ENCODE peak calls at places on chromosomes 6 and 20, in seven cellular contexts. One of them, this sample, is unnamed.

GRCh38 chr6:52517502-52518278 is 59.2 kb downstream of the TRAM2 start:
- DNase-seq in T-cell: no peak
- DNase-seq in activated naive CD4-positive, alpha-beta T cell: no peak
- DNase-seq in GM12892: peak; percentile 56
- DNase-seq in cerebellum: no peak
- DNase-seq in progenitor cell of endocrine pancreas: no peak
- DNase-seq in neuronal stem cell: peak; percentile 36
- DNase-seq in this sample: peak; percentile 98

GRCh38 chr6:125170376-125170775 is 16.8 kb downstream of the TPD52L1 start:
- DNase-seq in neuronal stem cell: no peak
- DNase-seq in activated naive CD4-positive, alpha-beta T cell: no peak
- DNase-seq in cerebellum: no peak
- DNase-seq in progenitor cell of endocrine pancreas: no peak
- DNase-seq in T-cell: no peak
- DNase-seq in GM12892: no peak
- DNase-seq in this sample: peak; percentile 35

GRCh38 chr20:54255157-54255556 is 47.3 kb downstream of the PFDN4 start:
- DNase-seq in neuronal stem cell: no peak
- DNase-seq in cerebellum: no peak
- DNase-seq in progenitor cell of endocrine pancreas: no peak
- DNase-seq in T-cell: no peak
- DNase-seq in activated naive CD4-positive, alpha-beta T cell: no peak
- DNase-seq in GM12892: no peak
- DNase-seq in this sample: peak; percentile 51

GRCh38 chr6:137970368-137970767 is 103.3 kb downstream of the TNFAIP3 start:
- DNase-seq in cerebellum: no peak
- DNase-seq in GM12892: no peak
- DNase-seq in progenitor cell of endocrine pancreas: no peak
- DNase-seq in T-cell: no peak
- DNase-seq in activated naive CD4-positive, alpha-beta T cell: no peak
- DNase-seq in neuronal stem cell: no peak
- DNase-seq in this sample: no peak

GRCh38 chr6:105932440-105932839 is 153.7 kb upstream of the PRDM1 start:
- DNase-seq in neuronal stem cell: no peak
- DNase-seq in progenitor cell of endocrine pancreas: no peak
- DNase-seq in cerebellum: no peak
- DNase-seq in activated naive CD4-positive, alpha-beta T cell: no peak
- DNase-seq in T-cell: no peak
- DNase-seq in GM12892: no peak
- DNase-seq in this sample: no peak

GRCh38 chr20:36102809-36103596 is 51.5 kb upstream of the EPB41L1 start:
- DNase-seq in activated naive CD4-positive, alpha-beta T cell: no peak
- DNase-seq in cerebellum: no peak
- DNase-seq in neuronal stem cell: no peak
- DNase-seq in T-cell: no peak
- DNase-seq in GM12892: no peak
- DNase-seq in progenitor cell of endocrine pancreas: no peak
- DNase-seq in this sample: no peak

GRCh38 chr20:645318-646106 is 7.5 kb downstream of the SRXN1 start:
- DNase-seq in T-cell: peak; percentile 56
- DNase-seq in cerebellum: peak; percentile 35
- DNase-seq in GM12892: peak; percentile 85
- DNase-seq in progenitor cell of endocrine pancreas: peak; percentile 77
- DNase-seq in neuronal stem cell: peak; percentile 70
- DNase-seq in activated naive CD4-positive, alpha-beta T cell: peak; percentile 34
- DNase-seq in this sample: peak; percentile 69

GRCh38 chr6:2875840-2876207 is 27.3 kb downstream of the SERPINB9 start:
- DNase-seq in GM12892: no peak
- DNase-seq in cerebellum: peak; percentile 44
- DNase-seq in activated naive CD4-positive, alpha-beta T cell: no peak
- DNase-seq in T-cell: peak; percentile 43
- DNase-seq in progenitor cell of endocrine pancreas: no peak
- DNase-seq in neuronal stem cell: no peak
- DNase-seq in this sample: no peak

GRCh38 chr20:41174782-41175181 is 37.4 kb downstream of the PLCG1 start:
- DNase-seq in progenitor cell of endocrine pancreas: no peak
- DNase-seq in activated naive CD4-positive, alpha-beta T cell: no peak
- DNase-seq in neuronal stem cell: no peak
- DNase-seq in GM12892: no peak
- DNase-seq in cerebellum: no peak
- DNase-seq in T-cell: no peak
- DNase-seq in this sample: no peak

GRCh38 chr6:154649723-154650122 is 83.5 kb upstream of the SCAF8 start:
- DNase-seq in cerebellum: no peak
- DNase-seq in T-cell: no peak
- DNase-seq in progenitor cell of endocrine pancreas: no peak
- DNase-seq in neuronal stem cell: no peak
- DNase-seq in activated naive CD4-positive, alpha-beta T cell: no peak
- DNase-seq in GM12892: no peak
- DNase-seq in this sample: peak; percentile 72

GRCh38 chr6:82951389-82951788 is 114.3 kb downstream of the UBE3D start:
- DNase-seq in activated naive CD4-positive, alpha-beta T cell: no peak
- DNase-seq in T-cell: no peak
- DNase-seq in progenitor cell of endocrine pancreas: no peak
- DNase-seq in neuronal stem cell: no peak
- DNase-seq in cerebellum: no peak
- DNase-seq in GM12892: no peak
- DNase-seq in this sample: no peak

GRCh38 chr20:6783752-6784725 is 16.6 kb downstream of the BMP2 start:
- DNase-seq in T-cell: no peak
- DNase-seq in GM12892: no peak
- DNase-seq in neuronal stem cell: no peak
- DNase-seq in activated naive CD4-positive, alpha-beta T cell: no peak
- DNase-seq in progenitor cell of endocrine pancreas: no peak
- DNase-seq in cerebellum: no peak
- DNase-seq in this sample: peak; percentile 53

GRCh38 chr6:139250296-139251274 is 41.2 kb downstream of the TXLNB start:
- DNase-seq in neuronal stem cell: peak; percentile 29
- DNase-seq in GM12892: peak; percentile 47
- DNase-seq in activated naive CD4-positive, alpha-beta T cell: no peak
- DNase-seq in cerebellum: peak; percentile 10
- DNase-seq in progenitor cell of endocrine pancreas: peak; percentile 21
- DNase-seq in T-cell: peak; percentile 55
- DNase-seq in this sample: peak; percentile 59

GRCh38 chr6:163942790-163943189 is 528.3 kb downstream of the QKI start:
- DNase-seq in GM12892: no peak
- DNase-seq in cerebellum: no peak
- DNase-seq in progenitor cell of endocrine pancreas: no peak
- DNase-seq in neuronal stem cell: no peak
- DNase-seq in activated naive CD4-positive, alpha-beta T cell: no peak
- DNase-seq in T-cell: no peak
- DNase-seq in this sample: no peak

GRCh38 chr6:48658910-48659309 is 547.9 kb upstream of the PTCHD4 start:
- DNase-seq in GM12892: no peak
- DNase-seq in progenitor cell of endocrine pancreas: no peak
- DNase-seq in cerebellum: no peak
- DNase-seq in T-cell: no peak
- DNase-seq in activated naive CD4-positive, alpha-beta T cell: no peak
- DNase-seq in neuronal stem cell: no peak
- DNase-seq in this sample: no peak

GRCh38 chr20:55211481-55211880 is 736.1 kb downstream of the DOK5 start:
- DNase-seq in progenitor cell of endocrine pancreas: no peak
- DNase-seq in neuronal stem cell: no peak
- DNase-seq in GM12892: no peak
- DNase-seq in activated naive CD4-positive, alpha-beta T cell: no peak
- DNase-seq in T-cell: no peak
- DNase-seq in cerebellum: no peak
- DNase-seq in this sample: no peak

GRCh38 chr20:22681591-22682248 is 97.3 kb upstream of the FOXA2 start:
- DNase-seq in GM12892: no peak
- DNase-seq in activated naive CD4-positive, alpha-beta T cell: no peak
- DNase-seq in cerebellum: no peak
- DNase-seq in progenitor cell of endocrine pancreas: no peak
- DNase-seq in T-cell: no peak
- DNase-seq in neuronal stem cell: no peak
- DNase-seq in this sample: no peak

GRCh38 chr20:64205611-64206026 is 41.4 kb downstream of the MYT1 start:
- DNase-seq in activated naive CD4-positive, alpha-beta T cell: no peak
- DNase-seq in T-cell: no peak
- DNase-seq in cerebellum: no peak
- DNase-seq in neuronal stem cell: no peak
- DNase-seq in GM12892: no peak
- DNase-seq in progenitor cell of endocrine pancreas: no peak
- DNase-seq in this sample: no peak

GRCh38 chr6:6878921-6879585 is 228.7 kb upstream of the RREB1 start:
- DNase-seq in progenitor cell of endocrine pancreas: no peak
- DNase-seq in activated naive CD4-positive, alpha-beta T cell: no peak
- DNase-seq in cerebellum: no peak
- DNase-seq in GM12892: no peak
- DNase-seq in neuronal stem cell: no peak
- DNase-seq in T-cell: no peak
- DNase-seq in this sample: no peak

GRCh38 chr6:4812068-4812467 is 35.9 kb downstream of the CDYL start:
- DNase-seq in progenitor cell of endocrine pancreas: no peak
- DNase-seq in cerebellum: no peak
- DNase-seq in activated naive CD4-positive, alpha-beta T cell: no peak
- DNase-seq in GM12892: no peak
- DNase-seq in T-cell: no peak
- DNase-seq in neuronal stem cell: no peak
- DNase-seq in this sample: peak; percentile 49

This sample was measured in fibroblast of pulmonary artery.